ENCODE peak calls at places on chromosomes 7 and 10, in nine cellular contexts. K, T, P, V, Z, N, M, C and A are unnamed samples.

GRCh38 chr10:6647811-6648526 is 67.9 kb upstream of the PRKCQ start:
- DNase-seq in N (peak; percentile 80), K (no peak), C (peak; percentile 71), M (peak; percentile 65), Z (no peak), T (peak; percentile 20), V (peak; percentile 25), P (peak; percentile 32), A (no peak)

GRCh38 chr7:42093361-42093905 is 143.6 kb downstream of the GLI3 start:
- DNase-seq in C (no peak), V (no peak), K (no peak), P (no peak), M (no peak), T (no peak), Z (no peak), N (no peak), A (no peak)

GRCh38 chr7:20778063-20778721 is 8.5 kb downstream of the SP8 start:
- DNase-seq in C (peak; percentile 92), Z (no peak), N (peak; percentile 90), M (peak; percentile 59), P (peak; percentile 52), T (peak; percentile 62), K (peak; percentile 26), V (peak; percentile 65), A (no peak)

GRCh38 chr10:68327889-68328786 is 3.7 kb upstream of the HNRNPH3 start:
- DNase-seq in M (no peak), V (peak; percentile 76), C (no peak), Z (peak; percentile 44), K (no peak), N (peak; percentile 40), P (peak; percentile 32), T (peak; percentile 81), A (peak; percentile 62)

GRCh38 chr10:100728928-100729876 is 16.2 kb upstream of the PAX2 start:
- DNase-seq in T (peak; percentile 60), N (peak; percentile 85), K (no peak), Z (no peak), V (peak; percentile 93), C (peak; percentile 70), P (peak; percentile 94), M (peak; percentile 58), A (no peak)

GRCh38 chr7:95435422-95435780 is 573 bp upstream of the PON2 start:
- DNase-seq in N (no peak), T (no peak), M (no peak), K (peak; percentile 6), V (no peak), C (no peak), Z (no peak), P (no peak), A (no peak)

GRCh38 chr10:46550795-46551700 is 5.4 kb downstream of the GPRIN2 start:
- DNase-seq in Z (no peak), P (no peak), K (no peak), N (no peak), T (no peak), M (no peak), V (no peak), C (no peak), A (no peak)

GRCh38 chr7:7330997-7331396 is 148.7 kb downstream of the C1GALT1 start:
- DNase-seq in P (no peak), T (no peak), N (no peak), Z (no peak), V (peak; percentile 23), M (no peak), K (no peak), C (no peak), A (no peak)

GRCh38 chr10:62761115-62761514 is 43.4 kb upstream of the ADO start:
- DNase-seq in V (no peak), C (no peak), T (no peak), P (no peak), K (no peak), N (no peak), Z (no peak), M (no peak), A (no peak)

GRCh38 chr10:7388602-7389001 is 22.2 kb downstream of the SFMBT2 start:
- DNase-seq in V (no peak), C (no peak), M (no peak), T (no peak), N (no peak), K (no peak), Z (no peak), P (no peak), A (no peak)

GRCh38 chr7:8236781-8237407 is 25.1 kb downstream of the ICA1 start:
- DNase-seq in N (no peak), T (no peak), Z (no peak), K (no peak), C (no peak), P (no peak), V (no peak), M (no peak), A (no peak)

GRCh38 chr7:150367677-150368097 is 935 bp upstream of the REPIN1 start:
- DNase-seq in K (no peak), P (peak; percentile 84), T (no peak), M (no peak), N (no peak), V (no peak), C (no peak), Z (no peak), A (no peak)

GRCh38 chr10:10294801-10295515 is 722.7 kb upstream of the CELF2 start:
- DNase-seq in M (no peak), K (no peak), V (no peak), P (no peak), N (peak; percentile 33), C (no peak), T (no peak), Z (no peak), A (no peak)

GRCh38 chr7:81638216-81638615 is 131.6 kb downstream of the HGF start:
- DNase-seq in N (no peak), P (no peak), K (no peak), T (peak; percentile 50), Z (peak; percentile 78), V (no peak), M (no peak), C (no peak), A (no peak)

GRCh38 chr10:44413416-44413815 is 28.5 kb upstream of the CXCL12 start:
- DNase-seq in C (no peak), V (no peak), Z (no peak), M (no peak), N (no peak), K (no peak), P (no peak), T (no peak), A (no peak)

GRCh38 chr7:139709460-139709859 is 68.3 kb downstream of the HIPK2 start:
- DNase-seq in Z (no peak), V (no peak), K (no peak), P (no peak), N (no peak), T (peak; percentile 89), C (no peak), M (peak; percentile 28), A (no peak)

GRCh38 chr10:61664985-61665384 is 2.3 kb downstream of the CABCOCO1 start:
- DNase-seq in P (no peak), K (no peak), C (no peak), T (no peak), V (no peak), Z (no peak), M (no peak), N (no peak), A (no peak)